ENCODE peak calls at places on chromosomes 2 and 18, in nine cellular contexts. One of them, this sample, is unnamed.

GRCh38 chr18:79517322-79517721 is 121.6 kb downstream of the NFATC1 start:
- DNase-seq in iPS-NIHi11: no peak
- DNase-seq in MM.1S: no peak
- DNase-seq in Peyer's patch: no peak
- DNase-seq in K562: no peak
- DNase-seq in anterior cingulate cortex: no peak
- DNase-seq in erythroblast: peak; percentile 52
- DNase-seq in AG04449: no peak
- DNase-seq in H54: no peak
- DNase-seq in this sample: no peak

GRCh38 chr2:66700181-66700686 is 265.3 kb downstream of the MEIS1 start:
- DNase-seq in iPS-NIHi11: peak; percentile 29
- DNase-seq in MM.1S: no peak
- DNase-seq in Peyer's patch: no peak
- DNase-seq in K562: no peak
- DNase-seq in anterior cingulate cortex: no peak
- DNase-seq in erythroblast: no peak
- DNase-seq in AG04449: no peak
- DNase-seq in H54: no peak
- DNase-seq in this sample: no peak

GRCh38 chr2:105600602-105600948 is 144.1 kb upstream of the NCK2 start:
- DNase-seq in iPS-NIHi11: no peak
- DNase-seq in MM.1S: no peak
- DNase-seq in Peyer's patch: no peak
- DNase-seq in K562: no peak
- DNase-seq in anterior cingulate cortex: no peak
- DNase-seq in erythroblast: no peak
- DNase-seq in AG04449: no peak
- DNase-seq in H54: no peak
- DNase-seq in this sample: no peak

GRCh38 chr2:179818546-179818945 is 42.9 kb downstream of the ZNF385B start:
- DNase-seq in iPS-NIHi11: no peak
- DNase-seq in MM.1S: no peak
- DNase-seq in Peyer's patch: no peak
- DNase-seq in K562: no peak
- DNase-seq in anterior cingulate cortex: no peak
- DNase-seq in erythroblast: no peak
- DNase-seq in AG04449: no peak
- DNase-seq in H54: peak; percentile 27
- DNase-seq in this sample: no peak

GRCh38 chr2:85064927-85065630 is 68.1 kb upstream of the TCF7L1 start:
- DNase-seq in iPS-NIHi11: peak; percentile 47
- DNase-seq in MM.1S: no peak
- DNase-seq in Peyer's patch: no peak
- DNase-seq in K562: no peak
- DNase-seq in anterior cingulate cortex: no peak
- DNase-seq in erythroblast: no peak
- DNase-seq in AG04449: no peak
- DNase-seq in H54: no peak
- DNase-seq in this sample: no peak

GRCh38 chr2:10775831-10776230 is 36.8 kb downstream of the PDIA6 start:
- DNase-seq in iPS-NIHi11: no peak
- DNase-seq in MM.1S: no peak
- DNase-seq in Peyer's patch: no peak
- DNase-seq in K562: no peak
- DNase-seq in anterior cingulate cortex: no peak
- DNase-seq in erythroblast: no peak
- DNase-seq in AG04449: no peak
- DNase-seq in H54: no peak
- DNase-seq in this sample: no peak

GRCh38 chr2:113891265-113891959 is 1.5 kb downstream of the ACTR3 start:
- DNase-seq in iPS-NIHi11: no peak
- DNase-seq in MM.1S: no peak
- DNase-seq in Peyer's patch: no peak
- DNase-seq in K562: no peak
- DNase-seq in anterior cingulate cortex: no peak
- DNase-seq in erythroblast: no peak
- DNase-seq in AG04449: no peak
- DNase-seq in H54: no peak
- DNase-seq in this sample: no peak

GRCh38 chr2:32683520-32684086 is 55.8 kb downstream of the TTC27 start:
- DNase-seq in iPS-NIHi11: no peak
- DNase-seq in MM.1S: no peak
- DNase-seq in Peyer's patch: no peak
- DNase-seq in K562: no peak
- DNase-seq in anterior cingulate cortex: no peak
- DNase-seq in erythroblast: no peak
- DNase-seq in AG04449: no peak
- DNase-seq in H54: no peak
- DNase-seq in this sample: no peak

GRCh38 chr2:81136296-81136695 is 831.7 kb upstream of the LRRTM1 start:
- DNase-seq in iPS-NIHi11: no peak
- DNase-seq in MM.1S: no peak
- DNase-seq in Peyer's patch: no peak
- DNase-seq in K562: no peak
- DNase-seq in anterior cingulate cortex: peak; percentile 19
- DNase-seq in erythroblast: no peak
- DNase-seq in AG04449: no peak
- DNase-seq in H54: no peak
- DNase-seq in this sample: no peak

GRCh38 chr18:78768221-78768620 is 211.4 kb upstream of the SALL3 start:
- DNase-seq in iPS-NIHi11: no peak
- DNase-seq in MM.1S: no peak
- DNase-seq in Peyer's patch: peak; percentile 40
- DNase-seq in K562: no peak
- DNase-seq in anterior cingulate cortex: no peak
- DNase-seq in erythroblast: no peak
- DNase-seq in AG04449: no peak
- DNase-seq in H54: no peak
- DNase-seq in this sample: no peak

GRCh38 chr2:67076265-67076664 is 320.9 kb upstream of the ETAA1 start:
- DNase-seq in iPS-NIHi11: peak; percentile 14
- DNase-seq in MM.1S: no peak
- DNase-seq in Peyer's patch: no peak
- DNase-seq in K562: no peak
- DNase-seq in anterior cingulate cortex: no peak
- DNase-seq in erythroblast: no peak
- DNase-seq in AG04449: no peak
- DNase-seq in H54: no peak
- DNase-seq in this sample: no peak

GRCh38 chr2:111145103-111145760 is 24.5 kb downstream of the BCL2L11 start:
- DNase-seq in iPS-NIHi11: no peak
- DNase-seq in MM.1S: peak; percentile 62
- DNase-seq in Peyer's patch: no peak
- DNase-seq in K562: no peak
- DNase-seq in anterior cingulate cortex: no peak
- DNase-seq in erythroblast: no peak
- DNase-seq in AG04449: no peak
- DNase-seq in H54: no peak
- DNase-seq in this sample: no peak

GRCh38 chr2:121532347-121532766 is 1.7 kb downstream of the RNU4ATAC start:
- DNase-seq in iPS-NIHi11: no peak
- DNase-seq in MM.1S: no peak
- DNase-seq in Peyer's patch: no peak
- DNase-seq in K562: peak; percentile 33
- DNase-seq in anterior cingulate cortex: no peak
- DNase-seq in erythroblast: peak; percentile 9
- DNase-seq in AG04449: no peak
- DNase-seq in H54: no peak
- DNase-seq in this sample: no peak

GRCh38 chr2:204480262-204480661 is 65.0 kb upstream of the PARD3B start:
- DNase-seq in iPS-NIHi11: no peak
- DNase-seq in MM.1S: no peak
- DNase-seq in Peyer's patch: no peak
- DNase-seq in K562: no peak
- DNase-seq in anterior cingulate cortex: no peak
- DNase-seq in erythroblast: no peak
- DNase-seq in AG04449: no peak
- DNase-seq in H54: no peak
- DNase-seq in this sample: no peak

GRCh38 chr18:23588836-23589560 is 2.7 kb upstream of the NPC1 start:
- DNase-seq in iPS-NIHi11: no peak
- DNase-seq in MM.1S: no peak
- DNase-seq in Peyer's patch: no peak
- DNase-seq in K562: no peak
- DNase-seq in anterior cingulate cortex: no peak
- DNase-seq in erythroblast: no peak
- DNase-seq in AG04449: no peak
- DNase-seq in H54: peak; percentile 39
- DNase-seq in this sample: peak; percentile 28

GRCh38 chr18:37778417-37779165 is 213.0 kb upstream of the CELF4 start:
- DNase-seq in iPS-NIHi11: peak; percentile 86
- DNase-seq in MM.1S: peak; percentile 43
- DNase-seq in Peyer's patch: peak; percentile 51
- DNase-seq in K562: peak; percentile 68
- DNase-seq in anterior cingulate cortex: peak; percentile 77
- DNase-seq in erythroblast: peak; percentile 70
- DNase-seq in AG04449: no peak
- DNase-seq in H54: peak; percentile 29
- DNase-seq in this sample: no peak

GRCh38 chr18:58682429-58683069 is 11.3 kb downstream of the MALT1 start:
- DNase-seq in iPS-NIHi11: no peak
- DNase-seq in MM.1S: no peak
- DNase-seq in Peyer's patch: peak; percentile 85
- DNase-seq in K562: no peak
- DNase-seq in anterior cingulate cortex: no peak
- DNase-seq in erythroblast: peak; percentile 92
- DNase-seq in AG04449: no peak
- DNase-seq in H54: no peak
- DNase-seq in this sample: peak; percentile 71

GRCh38 chr2:108555572-108555971 is 21.3 kb downstream of the LIMS1 start:
- DNase-seq in iPS-NIHi11: no peak
- DNase-seq in MM.1S: no peak
- DNase-seq in Peyer's patch: no peak
- DNase-seq in K562: no peak
- DNase-seq in anterior cingulate cortex: no peak
- DNase-seq in erythroblast: no peak
- DNase-seq in AG04449: no peak
- DNase-seq in H54: no peak
- DNase-seq in this sample: no peak

GRCh38 chr2:197786010-197786877 is 1.1 kb upstream of the BOLL start:
- DNase-seq in iPS-NIHi11: peak; percentile 86
- DNase-seq in MM.1S: peak; percentile 54
- DNase-seq in Peyer's patch: peak; percentile 52
- DNase-seq in K562: no peak
- DNase-seq in anterior cingulate cortex: no peak
- DNase-seq in erythroblast: peak; percentile 73
- DNase-seq in AG04449: no peak
- DNase-seq in H54: no peak
- DNase-seq in this sample: no peak

GRCh38 chr18:61334951-61335736 is 1.9 kb downstream of the CDH20 start:
- DNase-seq in iPS-NIHi11: no peak
- DNase-seq in MM.1S: no peak
- DNase-seq in Peyer's patch: no peak
- DNase-seq in K562: no peak
- DNase-seq in anterior cingulate cortex: no peak
- DNase-seq in erythroblast: no peak
- DNase-seq in AG04449: no peak
- DNase-seq in H54: no peak
- DNase-seq in this sample: no peak

GRCh38 chr2:144137705-144138428 is 382.1 kb downstream of the ZEB2 start:
- DNase-seq in iPS-NIHi11: no peak
- DNase-seq in MM.1S: no peak
- DNase-seq in Peyer's patch: no peak
- DNase-seq in K562: no peak
- DNase-seq in anterior cingulate cortex: no peak
- DNase-seq in erythroblast: no peak
- DNase-seq in AG04449: peak; percentile 40
- DNase-seq in H54: no peak
- DNase-seq in this sample: no peak

GRCh38 chr2:5695641-5696350 is 3.6 kb downstream of the SOX11 start:
- DNase-seq in iPS-NIHi11: peak; percentile 21
- DNase-seq in MM.1S: peak; percentile 76
- DNase-seq in Peyer's patch: no peak
- DNase-seq in K562: no peak
- DNase-seq in anterior cingulate cortex: no peak
- DNase-seq in erythroblast: no peak
- DNase-seq in AG04449: no peak
- DNase-seq in H54: no peak
- DNase-seq in this sample: no peak

GRCh38 chr2:16649353-16650286 is 16.0 kb downstream of the CYRIA start:
- DNase-seq in iPS-NIHi11: no peak
- DNase-seq in MM.1S: no peak
- DNase-seq in Peyer's patch: no peak
- DNase-seq in K562: no peak
- DNase-seq in anterior cingulate cortex: no peak
- DNase-seq in erythroblast: no peak
- DNase-seq in AG04449: no peak
- DNase-seq in H54: no peak
- DNase-seq in this sample: no peak

GRCh38 chr2:15918761-15919356 is 21.5 kb upstream of the MYCN start:
- DNase-seq in iPS-NIHi11: no peak
- DNase-seq in MM.1S: no peak
- DNase-seq in Peyer's patch: no peak
- DNase-seq in K562: no peak
- DNase-seq in anterior cingulate cortex: no peak
- DNase-seq in erythroblast: no peak
- DNase-seq in AG04449: no peak
- DNase-seq in H54: no peak
- DNase-seq in this sample: no peak